ENCODE peak calls at places on chromosomes 5 and 9, in ten cellular contexts. L, N, W, E, D, C, V, I, H and A are unnamed samples.

GRCh38 chr9:97501177-97501971 is at the start of gene TMOD1:
- DNase-seq in E (peak; percentile 49), C (peak; percentile 82), N (peak; percentile 73), I (no peak), D (no peak), W (no peak), V (peak; percentile 86), H (peak; percentile 65), L (peak; percentile 71), A (no peak)

GRCh38 chr5:140130949-140131733 is 5.4 kb downstream of the IGIP start:
- DNase-seq in E (no peak), N (no peak), C (no peak), W (no peak), D (no peak), H (no peak), L (no peak), V (no peak), I (no peak), A (no peak)

GRCh38 chr5:119411291-119411934 is 40.9 kb upstream of the HSD17B4 start:
- DNase-seq in W (no peak), I (no peak), L (no peak), C (no peak), H (no peak), N (no peak), E (peak; percentile 53), V (no peak), D (no peak), A (no peak)

GRCh38 chr9:131762356-131762932 is 22.6 kb upstream of the RAPGEF1 start:
- DNase-seq in L (peak; percentile 86), I (peak; percentile 47), D (no peak), V (peak; percentile 91), W (no peak), N (peak; percentile 80), C (peak; percentile 68), H (peak; percentile 89), E (peak; percentile 67), A (peak; percentile 64)

GRCh38 chr5:109078448-109078847 is 330.8 kb downstream of the FER start:
- DNase-seq in L (no peak), V (no peak), C (no peak), I (no peak), W (no peak), D (no peak), N (no peak), H (no peak), E (no peak), A (no peak)

GRCh38 chr5:143898914-143899591 is 87.1 kb downstream of the HMHB1 start:
- DNase-seq in V (no peak), C (no peak), D (no peak), L (no peak), N (no peak), W (no peak), E (no peak), H (no peak), I (no peak), A (no peak)

GRCh38 chr9:19975499-19975898 is 186.7 kb upstream of the SLC24A2 start:
- DNase-seq in V (no peak), W (no peak), E (no peak), D (no peak), I (no peak), H (no peak), C (no peak), N (no peak), L (no peak), A (no peak)

GRCh38 chr5:91641730-91642350 is 258.7 kb upstream of the ARRDC3 start:
- DNase-seq in H (no peak), N (no peak), L (no peak), V (no peak), C (peak; percentile 23), I (no peak), E (peak; percentile 59), D (peak; percentile 6), W (no peak), A (no peak)

GRCh38 chr5:107126341-107126740 is 544.4 kb downstream of the EFNA5 start:
- DNase-seq in N (no peak), L (no peak), V (no peak), C (no peak), I (no peak), D (no peak), H (no peak), W (no peak), E (no peak), A (no peak)

GRCh38 chr9:94167055-94167346 is 82.7 kb downstream of the PTPDC1 start:
- DNase-seq in V (no peak), E (no peak), D (no peak), N (no peak), L (no peak), W (no peak), I (no peak), C (no peak), H (peak; percentile 83), A (no peak)